ENCODE peak calls at places on chromosomes 13 and 19, in five cellular contexts. A, Q, B, V and J are unnamed samples.

GRCh38 chr19:29263305-29264080 is 50.5 kb upstream of the UQCRFS1 start:
- DNase-seq in A (peak), Q (no peak), B (no peak), V (peak), J (no peak)

GRCh38 chr13:66660013-66660804 is 569.9 kb downstream of the PCDH9 start:
- DNase-seq in A (no peak), Q (no peak), B (no peak), V (no peak), J (peak)

GRCh38 chr13:103772576-103772975 is 706.4 kb upstream of the SLC10A2 start:
- DNase-seq in A (no peak), Q (no peak), B (no peak), V (no peak), J (no peak)

GRCh38 chr19:16259385-16260159 is 61.9 kb downstream of the AP1M1 start:
- DNase-seq in A (no peak), Q (peak), B (no peak), V (no peak), J (no peak)

GRCh38 chr13:75879656-75880055 is 243.5 kb downstream of the LMO7 start:
- DNase-seq in A (no peak), Q (no peak), B (no peak), V (no peak), J (no peak)

GRCh38 chr13:98782654-98783053 is 30.2 kb upstream of the SLC15A1 start:
- DNase-seq in A (no peak), Q (no peak), B (no peak), V (no peak), J (no peak)

GRCh38 chr13:78147905-78148304 is 229.3 kb upstream of the EDNRB start:
- DNase-seq in A (no peak), Q (no peak), B (no peak), V (no peak), J (peak)

GRCh38 chr19:55304279-55304978 is 20.6 kb downstream of the BRSK1 start:
- DNase-seq in A (peak), Q (no peak), B (peak), V (no peak), J (peak)

GRCh38 chr19:16206046-16206605 is 8.4 kb downstream of the AP1M1 start:
- DNase-seq in A (no peak), Q (peak), B (no peak), V (no peak), J (no peak)

GRCh38 chr13:107867701-107868661 is 347.4 kb downstream of the LIG4 start:
- DNase-seq in A (peak), Q (no peak), B (peak), V (peak), J (peak)

GRCh38 chr19:45443462-45444317 is 20.0 kb upstream of the ERCC1 start:
- DNase-seq in A (peak), Q (peak), B (peak), V (peak), J (peak)

DNA sequence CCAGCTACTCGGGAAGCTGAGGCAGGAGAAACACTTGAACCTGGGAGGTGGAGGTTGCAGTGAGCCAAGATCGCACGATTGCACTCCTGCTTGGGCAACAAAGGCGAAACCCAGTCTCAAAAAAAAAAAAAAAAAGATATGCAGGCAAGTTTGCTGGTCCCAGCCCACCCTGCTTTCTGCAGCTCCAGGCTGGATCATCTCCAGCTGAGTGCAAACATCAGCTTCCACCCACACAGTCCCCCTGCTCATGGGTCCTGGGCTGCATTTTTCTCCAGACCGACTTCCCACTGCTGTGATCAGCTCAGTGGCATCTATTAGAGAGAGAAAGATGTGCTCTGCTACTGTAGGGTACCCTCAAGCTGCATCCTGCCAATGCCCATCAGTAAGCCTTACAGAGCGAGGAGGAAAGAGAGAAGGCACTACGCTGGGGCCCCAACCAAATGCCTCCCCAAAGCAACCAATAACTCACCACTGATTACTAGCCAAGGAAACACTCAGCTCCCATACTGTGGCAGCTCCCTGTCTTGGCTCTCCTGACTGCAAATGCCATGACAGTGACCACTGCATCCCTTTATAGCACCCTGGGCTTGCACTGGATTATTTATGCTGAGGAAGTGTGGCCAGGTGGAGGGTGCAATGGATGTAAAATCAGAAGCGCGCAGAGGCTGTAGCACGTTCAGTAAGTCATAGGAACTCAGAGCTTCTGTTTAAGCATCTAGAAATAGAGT is 170.9 kb upstream of the ZNF507 start:
- DNase-seq in A (no peak), Q (no peak), B (no peak), V (no peak), J (no peak)
- TF ChIP-seq CTCF in A (no peak), Q (no peak), B (no peak), V (no peak), J (no peak)

DNA sequence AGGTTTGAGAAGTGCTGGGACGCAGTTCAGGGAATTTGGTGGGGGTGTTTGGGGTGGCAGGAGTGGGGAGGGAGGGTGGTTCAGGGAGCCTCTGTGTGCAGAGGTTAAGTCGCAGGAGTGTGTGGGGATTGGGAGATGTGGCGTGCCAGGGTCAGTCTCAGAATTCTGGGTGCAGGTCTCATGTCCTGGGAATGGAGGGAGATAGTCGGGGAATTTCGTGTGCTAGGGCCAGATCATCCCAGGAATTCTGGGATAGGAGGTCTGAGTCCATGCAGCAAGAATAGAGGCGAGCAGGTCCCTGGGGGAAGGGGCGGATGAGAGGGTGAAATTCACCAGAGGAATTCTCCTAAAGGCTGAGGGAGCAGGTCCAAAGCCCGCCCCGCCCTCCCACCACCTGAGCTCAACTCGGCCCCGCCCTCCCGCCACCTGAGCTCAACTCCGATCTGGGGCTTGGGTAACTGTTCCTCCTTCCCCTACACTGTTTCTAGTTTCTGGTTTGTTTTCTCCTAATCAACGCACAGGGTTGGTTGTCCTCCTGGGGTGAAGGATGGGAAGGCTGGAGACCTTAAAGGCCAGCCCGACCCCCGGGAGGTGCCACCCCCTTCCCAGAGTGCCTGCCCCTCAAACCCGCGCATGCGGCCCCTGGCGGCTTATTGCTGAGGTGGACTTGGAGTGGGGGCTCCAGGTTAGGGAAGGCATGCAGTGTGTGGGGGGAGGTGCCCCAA is 15.2 kb downstream of the KCNC3 start:
- DNase-seq in A (peak), Q (no peak), B (no peak), V (no peak), J (no peak)
- H3K4me3 ChIP-seq in A (peak), Q (no peak), B (no peak), V (no peak), J (no peak)

GRCh38 chr13:59477011-59477410 is 686.7 kb downstream of the DIAPH3 start:
- DNase-seq in A (no peak), Q (no peak), B (no peak), V (no peak), J (no peak)
- TF ChIP-seq CTCF in A (peak), Q (no peak), B (no peak), V (no peak), J (peak)

DNA sequence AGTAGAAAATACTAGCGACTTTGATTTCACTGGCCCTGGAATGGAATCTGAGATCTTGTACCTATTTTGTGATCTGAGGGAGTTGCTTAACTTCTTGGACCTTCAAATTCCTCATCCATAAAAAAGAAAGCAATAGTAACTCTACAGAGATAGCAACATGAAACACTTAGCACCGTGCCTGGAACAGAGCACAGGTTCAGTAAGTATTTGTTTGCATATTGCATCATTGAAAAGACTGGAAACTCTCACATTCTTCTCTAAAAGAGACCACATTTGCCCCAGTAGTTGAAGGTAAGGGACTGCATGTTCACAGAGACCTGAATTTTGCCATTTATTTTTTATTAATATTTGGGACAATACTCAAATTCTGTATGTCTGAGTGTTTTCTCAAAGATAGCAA is 358.1 kb downstream of the COG6 start:
- DNase-seq in A (no peak), Q (no peak), B (no peak), V (no peak), J (no peak)
- H3K4me3 ChIP-seq in A (no peak), Q (no peak), B (no peak), V (no peak), J (no peak)

DNA sequence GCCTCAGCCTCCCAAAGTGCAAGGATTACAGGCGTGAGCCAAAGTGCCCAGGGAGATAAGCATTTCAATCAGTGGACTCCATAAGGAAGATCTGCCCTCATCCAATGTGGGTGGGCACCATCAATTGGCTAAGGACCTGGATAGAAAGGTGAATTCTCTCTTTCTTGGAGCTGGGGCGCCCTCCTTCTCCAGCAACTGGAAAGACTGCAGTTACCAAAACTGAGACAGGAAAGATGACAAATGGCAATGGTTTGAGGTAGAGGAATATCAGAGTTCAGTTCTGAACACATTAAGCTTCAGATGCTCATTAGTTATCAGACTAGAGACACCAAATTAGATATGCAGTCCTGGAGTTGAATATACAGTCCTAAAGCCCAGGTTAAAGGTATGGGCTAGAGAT is 10.5 kb upstream of the ELF1 start:
- DNase-seq in A (peak), Q (no peak), B (no peak), V (no peak), J (no peak)
- TF ChIP-seq CTCF in A (peak), Q (no peak), B (no peak), V (no peak), J (no peak)